ENCODE peak calls at places on chromosomes 1 and 21, in six cellular contexts. E is right atrium auricular region; A is AG04449; K is body of pancreas; M is endothelial cell; D is CD4-positive, alpha-beta T cell. O is an unnamed sample.

GRCh38 chr1:244325056-244325764 is 126.5 kb downstream of the ADSS2 start:
- DNase-seq in E (no peak), K (peak), M (no peak), D (no peak), A (no peak), O (peak)

GRCh38 chr1:170309389-170310013 is 163.7 kb downstream of the NTMT2 start:
- DNase-seq in K (peak), A (peak), M (no peak), D (no peak), E (no peak), O (no peak)

GRCh38 chr1:227948493-227949260 is 945 bp upstream of the WNT9A start:
- DNase-seq in D (no peak), A (no peak), K (no peak), E (peak), M (peak), O (peak)

GRCh38 chr1:72288886-72289285 is 6.5 kb upstream of the NEGR1 start:
- DNase-seq in D (no peak), E (no peak), K (no peak), M (no peak), A (no peak), O (no peak)

GRCh38 chr1:110542730-110543129 is 23.8 kb upstream of the KCNA10 start:
- DNase-seq in K (no peak), A (no peak), M (peak), E (no peak), D (no peak), O (no peak)

GRCh38 chr1:195946500-195946899 is 661.7 kb downstream of the KCNT2 start:
- DNase-seq in K (no peak), E (no peak), A (no peak), D (no peak), M (no peak), O (no peak)

GRCh38 chr1:235160395-235160964 is 570 bp downstream of the RBM34 start:
- DNase-seq in D (no peak), K (no peak), M (no peak), E (no peak), A (no peak), O (no peak)

GRCh38 chr1:226679853-226680516 is 59.1 kb downstream of the ITPKB start:
- DNase-seq in D (peak), E (peak), M (peak), A (no peak), K (peak), O (peak)

GRCh38 chr1:200856716-200857352 is 15.9 kb upstream of the GPR25 start:
- DNase-seq in D (no peak), A (peak), E (no peak), K (no peak), M (no peak), O (no peak)

GRCh38 chr1:178506669-178507068 is 6.2 kb upstream of the TEX35 start:
- DNase-seq in E (no peak), D (no peak), M (no peak), A (no peak), K (peak), O (no peak)

GRCh38 chr1:160975026-160975425 is 20.4 kb upstream of the ITLN2 start:
- DNase-seq in A (no peak), E (no peak), M (no peak), D (no peak), K (no peak), O (no peak)

GRCh38 chr1:89540406-89540970 is 15.9 kb downstream of the LRRC8B start:
- DNase-seq in K (no peak), E (no peak), A (no peak), D (no peak), M (no peak), O (no peak)

GRCh38 chr1:36093919-36094318 is 5.2 kb downstream of the ADPRS start:
- DNase-seq in E (no peak), M (no peak), A (no peak), K (no peak), D (no peak), O (peak)

GRCh38 chr1:211547710-211548109 is 31.3 kb downstream of the SLC30A1 start:
- DNase-seq in D (no peak), K (no peak), A (no peak), E (no peak), M (no peak), O (no peak)

GRCh38 chr1:205709059-205709398 is 28.7 kb upstream of the SLC45A3 start:
- DNase-seq in K (no peak), A (peak), E (no peak), M (no peak), D (no peak), O (no peak)

GRCh38 chr21:42781150-42781980 is 98.0 kb downstream of the WDR4 start:
- DNase-seq in K (peak), E (no peak), D (no peak), A (no peak), M (peak), O (no peak)

GRCh38 chr21:41827951-41828883 is 50.9 kb downstream of the PRDM15 start:
- DNase-seq in D (no peak), A (no peak), E (no peak), K (no peak), M (no peak), O (no peak)

GRCh38 chr1:46761740-46762139 is 37.1 kb upstream of the CYP4B1 start:
- DNase-seq in M (no peak), K (no peak), A (no peak), E (no peak), D (no peak), O (no peak)

GRCh38 chr1:225361176-225361575 is 66.7 kb downstream of the LBR start:
- DNase-seq in M (no peak), A (no peak), E (no peak), K (no peak), D (no peak), O (no peak)

GRCh38 chr1:910881-911721 is 12.6 kb upstream of the SAMD11 start:
- DNase-seq in K (peak), D (no peak), E (no peak), A (no peak), M (peak), O (no peak)

GRCh38 chr1:202130275-202130646 is 7.5 kb downstream of the GPR37L1 start:
- DNase-seq in A (no peak), E (no peak), M (no peak), K (no peak), D (no peak), O (no peak)

GRCh38 chr1:162873671-162874666 is 13.0 kb upstream of the CCDC190 start:
- DNase-seq in K (peak), M (no peak), D (no peak), E (no peak), A (peak), O (no peak)

GRCh38 chr1:48329489-48329888 is 107.0 kb downstream of the SLC5A9 start:
- DNase-seq in A (no peak), E (no peak), D (no peak), K (no peak), M (no peak), O (no peak)

GRCh38 chr1:199522338-199522737 is 505.2 kb upstream of the NR5A2 start:
- DNase-seq in K (no peak), E (no peak), D (no peak), A (no peak), M (no peak), O (no peak)

GRCh38 chr1:114339379-114339778 is 171.6 kb downstream of the TRIM33 start:
- DNase-seq in D (no peak), E (no peak), M (no peak), A (no peak), K (no peak), O (no peak)

GRCh38 chr21:41536076-41536826 is 28.3 kb upstream of the TMPRSS2 start:
- DNase-seq in M (no peak), A (no peak), D (no peak), E (no peak), K (peak), O (no peak)

GRCh38 chr1:111739984-111740765 is 980 bp upstream of the INKA2 start:
- DNase-seq in M (peak), E (peak), D (peak), K (peak), A (no peak), O (peak)
- TF ChIP-seq CTCF in M (no peak), E (no peak), D (no peak), K (no peak), A (peak), O (no peak)

DNA sequence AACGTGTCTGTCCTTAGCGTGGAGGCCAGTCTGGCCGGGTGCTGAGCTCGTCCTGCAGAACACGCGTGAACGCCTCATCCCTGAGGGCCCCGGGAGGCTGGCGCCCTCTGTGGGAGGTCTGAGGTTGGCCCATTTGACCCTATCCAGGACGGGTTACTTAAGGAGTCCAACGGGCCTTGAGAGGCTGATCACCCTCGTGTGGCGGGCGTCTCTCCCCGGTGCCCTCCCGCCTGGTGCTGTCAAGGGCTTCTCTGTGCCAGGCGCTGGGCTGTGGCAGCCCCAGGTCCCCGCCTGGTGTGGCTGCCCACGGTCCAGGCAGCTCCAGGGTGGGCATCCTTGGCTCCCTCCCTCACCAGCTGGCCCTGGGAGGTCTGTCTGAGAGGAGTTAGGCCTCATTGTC is 9.7 kb downstream of the SKI start:
- DNase-seq in M (no peak), D (no peak), E (no peak), K (no peak), A (no peak), O (peak)
- TF ChIP-seq CTCF in M (no peak), D (no peak), E (no peak), K (no peak), A (no peak), O (no peak)

DNA sequence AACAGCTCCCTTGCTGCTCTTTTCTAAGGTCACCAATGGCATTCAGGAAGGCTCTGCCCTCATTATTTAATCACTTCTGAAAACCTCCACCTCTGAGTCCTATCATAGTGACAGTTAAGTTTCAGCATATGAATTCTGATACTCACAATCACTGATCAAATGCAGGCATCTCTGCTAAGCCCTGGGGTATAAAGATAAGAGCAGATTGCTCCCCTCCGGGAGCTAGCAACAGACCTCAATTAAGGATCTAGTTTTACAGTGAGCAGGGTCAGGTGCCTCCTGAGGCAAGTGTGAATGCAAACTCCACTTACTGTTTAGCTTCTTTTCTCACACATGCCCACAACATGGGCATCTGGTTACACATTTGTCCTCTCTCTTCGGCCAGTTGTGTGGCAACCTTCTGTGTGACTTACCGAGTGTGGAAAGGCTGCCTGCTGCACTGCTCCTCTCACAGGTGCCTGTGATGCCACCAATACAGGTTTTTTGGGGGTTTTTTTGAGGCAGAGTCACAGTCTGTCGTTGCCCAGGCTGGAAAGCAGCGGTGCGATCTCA is 15.0 kb downstream of the IL10RB start:
- DNase-seq in A (no peak), M (no peak), E (no peak), D (no peak), K (no peak), O (no peak)
- TF ChIP-seq CTCF in A (no peak), M (no peak), E (no peak), D (no peak), K (no peak), O (no peak)

GRCh38 chr1:159839135-159839849 is 12.6 kb downstream of the SLAMF8 start:
- DNase-seq in K (no peak), E (no peak), D (no peak), A (no peak), M (no peak), O (no peak)

GRCh38 chr1:159832309-159832708 is 5.6 kb downstream of the SLAMF8 start:
- DNase-seq in E (no peak), M (no peak), K (no peak), A (no peak), D (no peak), O (no peak)

GRCh38 chr1:159838715-159839114 is 12.0 kb downstream of the SLAMF8 start:
- DNase-seq in A (no peak), E (no peak), K (no peak), D (no peak), M (no peak), O (no peak)

GRCh38 chr1:159835366-159835765 is 8.7 kb downstream of the SLAMF8 start:
- DNase-seq in A (no peak), E (no peak), K (no peak), M (no peak), D (no peak), O (no peak)

DNA sequence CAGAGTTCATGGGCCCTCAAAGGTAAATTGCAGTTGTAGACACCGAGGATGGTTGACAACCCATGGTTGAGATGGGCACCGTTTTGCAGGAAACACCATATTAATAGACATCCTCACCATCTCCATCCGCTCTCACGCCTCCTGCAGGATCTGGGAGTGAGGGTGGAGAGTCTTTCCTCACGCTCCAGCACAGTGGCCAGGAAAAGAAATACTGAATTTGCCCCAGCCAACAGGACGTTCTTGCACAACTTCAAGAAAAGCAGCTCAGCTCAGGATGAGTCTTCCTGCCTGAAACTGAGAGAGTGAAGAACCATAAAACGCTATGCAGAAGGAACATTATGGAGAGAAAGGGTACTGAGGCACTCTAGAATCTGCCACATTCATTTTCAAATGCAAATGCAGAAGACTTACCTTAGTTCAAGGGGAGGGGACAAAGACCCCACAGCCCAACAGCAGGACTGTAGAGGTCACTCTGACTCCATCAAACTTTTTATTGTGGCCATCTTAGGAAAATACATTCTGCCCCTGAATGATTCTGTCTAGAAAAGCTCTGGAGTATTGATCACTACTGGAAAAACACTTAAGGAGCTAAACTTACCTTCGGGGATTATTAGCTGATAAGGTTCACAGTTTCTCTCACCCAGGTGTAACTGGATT is 9.3 kb downstream of the SLAMF8 start:
- DNase-seq in D (no peak), K (no peak), M (no peak), A (no peak), E (no peak), O (no peak)
- TF ChIP-seq CTCF in D (no peak), K (no peak), M (no peak), A (no peak), E (peak), O (no peak)

O was measured in coronary artery.